ENCODE peak calls at places on chromosomes 5 and 9, in eight cellular contexts. N is CD4-positive, CD25-positive, alpha-beta regulatory T cell; T is mesenteric fat pad; E is stimulated activated CD4-positive, alpha-beta T cell treated with anti-CD3 and anti-CD28 coated beads, Interleukin-1b, Interleukin-23, amount 100 ng/mL, for 24 hours; D is DMS53; W is thyroid gland; K is IMR-90; S is nucleus accumbens. V is an unnamed sample.
A peak's percentile ranks its signal among the peaks of the same experiment; 100 is the strongest.

GRCh38 chr9:83441390-83441789 is 96.8 kb downstream of the FRMD3 start:
- DNase-seq in W (peak; percentile 63), E (no peak), N (no peak), K (no peak), T (no peak), S (no peak), D (no peak), V (no peak)

GRCh38 chr5:180648658-180649296 is 623 bp downstream of the FLT4 start:
- DNase-seq in N (no peak), T (peak; percentile 82), W (no peak), S (no peak), D (no peak), K (no peak), E (no peak), V (no peak)

GRCh38 chr5:86232246-86232645 is 385.5 kb upstream of the COX7C start:
- DNase-seq in S (no peak), T (no peak), N (no peak), D (no peak), K (no peak), W (no peak), E (no peak), V (no peak)

GRCh38 chr5:142782976-142783539 is 12.9 kb downstream of the ARHGAP26 start:
- DNase-seq in S (no peak), N (no peak), E (no peak), W (no peak), D (no peak), K (no peak), T (no peak), V (no peak)

GRCh38 chr9:79254900-79255651 is 316.7 kb upstream of the TLE4 start:
- DNase-seq in K (peak; percentile 70), E (no peak), W (no peak), D (peak; percentile 22), N (no peak), T (no peak), S (no peak), V (no peak)

GRCh38 chr9:137745541-137745991 is 126.8 kb downstream of the EHMT1 start:
- DNase-seq in K (peak; percentile 43), N (no peak), S (no peak), E (no peak), T (peak; percentile 59), D (peak; percentile 96), W (peak; percentile 35), V (no peak)

GRCh38 chr5:166845044-166845443 is 1446.4 kb upstream of the WWC1 start:
- DNase-seq in K (no peak), T (no peak), D (no peak), N (no peak), E (no peak), S (no peak), W (no peak), V (no peak)

GRCh38 chr9:69115621-69116020 is 58.5 kb upstream of the TJP2 start:
- DNase-seq in T (no peak), D (no peak), S (no peak), W (no peak), K (no peak), E (no peak), N (no peak), V (no peak)

GRCh38 chr5:132114150-132115121 is 40.8 kb downstream of the CSF2 start:
- DNase-seq in K (no peak), N (no peak), W (no peak), E (no peak), S (no peak), T (no peak), D (no peak), V (no peak)